ENCODE peak calls at places on chromosome 19, in seven cellular contexts. J is right lobe of liver, C is H54, W is testis, Z is NB4, G is heart left ventricle, E is HCT116. N is an unnamed sample.

GRCh38 chr19:48568345-48568886 is 16.4 kb downstream of the SULT2B1 start:
- DNase-seq in J (peak), C (peak), W (peak), Z (peak), G (peak), E (peak), N (no peak)

GRCh38 chr19:7743425-7743841 is 3.9 kb downstream of the CD209 start:
- DNase-seq in J (no peak), C (no peak), W (no peak), Z (no peak), G (no peak), E (no peak), N (no peak)

GRCh38 chr19:41930926-41931592 is 2.8 kb upstream of the ERFL start:
- DNase-seq in J (no peak), C (no peak), W (no peak), Z (peak), G (no peak), E (no peak), N (no peak)

GRCh38 chr19:50894478-50895356 is 16.5 kb downstream of the KLK4 start:
- DNase-seq in J (no peak), C (no peak), W (no peak), Z (no peak), G (no peak), E (no peak), N (no peak)

GRCh38 chr19:33290956-33291622 is 11.2 kb downstream of the CEBPA start:
- DNase-seq in J (peak), C (no peak), W (no peak), Z (no peak), G (no peak), E (no peak), N (no peak)

GRCh38 chr19:16594681-16595091 is 22.5 kb upstream of the SLC35E1 start:
- DNase-seq in J (no peak), C (no peak), W (no peak), Z (no peak), G (no peak), E (no peak), N (no peak)

GRCh38 chr19:48681127-48681470 is 8.3 kb upstream of the NTN5 start:
- DNase-seq in J (no peak), C (peak), W (peak), Z (peak), G (no peak), E (no peak), N (no peak)

GRCh38 chr19:53977991-53978731 is 13.3 kb upstream of the CACNG6 start:
- DNase-seq in J (peak), C (peak), W (peak), Z (no peak), G (peak), E (peak), N (no peak)

GRCh38 chr19:41324231-41324702 is 14.3 kb downstream of the CCDC97 start:
- DNase-seq in J (no peak), C (no peak), W (no peak), Z (peak), G (no peak), E (no peak), N (peak)

GRCh38 chr19:15498156-15498858 is 10.0 kb upstream of the CYP4F22 start:
- DNase-seq in J (no peak), C (no peak), W (no peak), Z (no peak), G (no peak), E (no peak), N (no peak)

GRCh38 chr19:18349524-18350128 is 9.2 kb downstream of the PGPEP1 start:
- DNase-seq in J (peak), C (peak), W (peak), Z (peak), G (peak), E (no peak), N (peak)

GRCh38 chr19:15161028-15161984 is 39.5 kb downstream of the NOTCH3 start:
- DNase-seq in J (no peak), C (peak), W (peak), Z (peak), G (no peak), E (peak), N (peak)

GRCh38 chr19:1851581-1852293 is 3.5 kb upstream of the REXO1 start:
- DNase-seq in J (peak), C (no peak), W (no peak), Z (no peak), G (no peak), E (no peak), N (peak)

GRCh38 chr19:29694166-29694565 is 20.9 kb downstream of the C19orf12 start:
- DNase-seq in J (no peak), C (no peak), W (no peak), Z (no peak), G (no peak), E (no peak), N (no peak)

GRCh38 chr19:17951151-17952040 is 15.5 kb upstream of the KCNN1 start:
- DNase-seq in J (no peak), C (peak), W (no peak), Z (peak), G (no peak), E (no peak), N (no peak)

GRCh38 chr19:2050349-2050990 is 574 bp downstream of the MKNK2 start:
- DNase-seq in J (peak), C (no peak), W (no peak), Z (no peak), G (no peak), E (no peak), N (peak)

GRCh38 chr19:7898967-7899366 is 4.7 kb upstream of the MAP2K7 start:
- DNase-seq in J (no peak), C (no peak), W (no peak), Z (no peak), G (no peak), E (no peak), N (no peak)

GRCh38 chr19:54420383-54421168 is 5.3 kb downstream of the TTYH1 start:
- DNase-seq in J (no peak), C (no peak), W (peak), Z (no peak), G (peak), E (no peak), N (no peak)

GRCh38 chr19:15498910-15499309 is 9.4 kb upstream of the CYP4F22 start:
- DNase-seq in J (peak), C (peak), W (no peak), Z (peak), G (no peak), E (peak), N (no peak)

GRCh38 chr19:50835785-50836542 is 2.6 kb upstream of the KLK15 start:
- DNase-seq in J (peak), C (peak), W (peak), Z (peak), G (peak), E (peak), N (peak)

GRCh38 chr19:33569822-33570221 is 48.2 kb upstream of the PEPD start:
- DNase-seq in J (no peak), C (no peak), W (no peak), Z (no peak), G (no peak), E (no peak), N (no peak)

GRCh38 chr19:10158071-10158470 is 36.7 kb downstream of the DNMT1 start:
- DNase-seq in J (no peak), C (no peak), W (no peak), Z (no peak), G (no peak), E (no peak), N (no peak)

GRCh38 chr19:22814124-22814523 is 18.0 kb upstream of the ZNF723 start:
- DNase-seq in J (no peak), C (no peak), W (no peak), Z (no peak), G (no peak), E (no peak), N (no peak)

GRCh38 chr19:19278315-19278714 is 5.2 kb upstream of the TM6SF2 start:
- DNase-seq in J (no peak), C (no peak), W (no peak), Z (no peak), G (no peak), E (no peak), N (no peak)

GRCh38 chr19:866769-867300 is 7.4 kb downstream of the CFD start:
- DNase-seq in J (peak), C (no peak), W (no peak), Z (no peak), G (no peak), E (no peak), N (no peak)

GRCh38 chr19:703651-704446 is 4.9 kb upstream of the PALM start:
- DNase-seq in J (peak), C (peak), W (peak), Z (peak), G (peak), E (peak), N (peak)

GRCh38 chr19:2011169-2011568 is 4.3 kb downstream of the BTBD2 start:
- DNase-seq in J (no peak), C (no peak), W (no peak), Z (no peak), G (no peak), E (no peak), N (no peak)

GRCh38 chr19:50175924-50176323 is 12.8 kb upstream of the IZUMO2 start:
- DNase-seq in J (no peak), C (no peak), W (no peak), Z (no peak), G (no peak), E (no peak), N (no peak)

GRCh38 chr19:18700501-18701249 is 17.2 kb downstream of the CRTC1 start:
- DNase-seq in J (peak), C (peak), W (peak), Z (no peak), G (peak), E (no peak), N (peak)

GRCh38 chr19:10074153-10074552 is 12.0 kb upstream of the SHFL start:
- DNase-seq in J (no peak), C (no peak), W (no peak), Z (peak), G (no peak), E (peak), N (peak)

GRCh38 chr19:47363758-47364529 is 14.8 kb downstream of the DHX34 start:
- DNase-seq in J (no peak), C (no peak), W (no peak), Z (peak), G (no peak), E (no peak), N (no peak)

GRCh38 chr19:53537523-53538377 is at the start of gene ZNF331:
- DNase-seq in J (peak), C (no peak), W (peak), Z (peak), G (peak), E (no peak), N (peak)

DNA sequence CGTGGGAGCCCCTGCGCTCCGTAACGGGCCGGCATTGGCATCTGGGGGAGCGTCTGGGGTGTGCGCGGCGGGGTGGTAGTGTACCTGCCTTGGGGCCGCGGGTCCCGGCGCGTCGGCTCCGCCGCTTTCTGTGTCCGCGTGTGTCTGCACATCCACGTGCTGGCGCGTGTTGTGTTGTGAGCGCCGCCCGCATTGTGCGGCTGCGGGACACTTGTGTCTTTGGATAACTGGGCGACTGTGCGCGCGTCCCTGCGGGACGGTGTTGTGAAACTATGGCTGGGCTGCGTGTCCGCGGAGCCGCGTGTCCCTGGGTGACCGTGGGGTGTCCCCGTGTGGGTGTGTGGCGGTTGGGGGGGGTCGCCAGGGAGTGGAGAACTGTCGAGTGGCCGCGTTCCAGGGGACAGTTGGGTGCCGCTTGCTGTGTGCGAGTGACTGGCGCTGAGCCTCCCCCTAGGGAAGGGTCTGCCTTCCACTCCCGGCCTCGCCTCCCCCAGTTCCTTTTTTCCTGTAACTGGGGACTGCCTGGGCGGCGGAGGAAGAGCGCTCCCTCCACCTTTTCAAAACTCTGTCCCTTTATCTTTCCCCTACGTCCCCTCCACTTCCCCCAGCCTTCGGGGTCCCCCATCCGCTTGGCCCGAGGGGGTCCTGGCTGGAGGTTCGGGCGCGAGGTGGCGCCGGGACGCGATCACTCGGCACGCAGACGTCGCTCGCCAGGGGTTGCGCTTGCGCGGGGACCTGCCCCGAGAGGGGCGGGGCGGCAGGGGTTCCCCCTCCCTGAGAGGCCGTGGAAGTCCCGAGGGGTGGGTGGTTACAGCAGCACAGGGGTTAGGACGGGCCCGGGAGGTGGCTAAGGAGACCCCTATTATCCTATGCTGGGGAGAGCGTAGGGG is 5.6 kb upstream of the NFIC start:
- DNase-seq in J (peak), C (no peak), W (peak), Z (peak), G (peak), E (no peak), N (peak)
- TF ChIP-seq POLR2A in J (peak), C (peak), W (no peak), Z (peak), G (peak), E (peak), N (no peak)

GRCh38 chr19:44164673-44165512 is at the start of gene ZNF226:
- DNase-seq in J (peak), C (peak), W (peak), Z (peak), G (peak), E (peak), N (peak)
- TF ChIP-seq POLR2A in J (peak), C (peak), W (no peak), Z (peak), G (peak), E (peak), N (peak)

GRCh38 chr19:3370728-3371591 is 4.6 kb downstream of the NFIC start:
- DNase-seq in J (no peak), C (no peak), W (no peak), Z (no peak), G (no peak), E (no peak), N (no peak)

GRCh38 chr19:3369337-3370213 is 3.2 kb downstream of the NFIC start:
- DNase-seq in J (peak), C (peak), W (peak), Z (no peak), G (peak), E (no peak), N (no peak)

GRCh38 chr19:3368848-3369336 is 2.5 kb downstream of the NFIC start:
- DNase-seq in J (no peak), C (no peak), W (no peak), Z (no peak), G (no peak), E (no peak), N (no peak)

GRCh38 chr19:3368441-3368795 is 2.0 kb downstream of the NFIC start:
- DNase-seq in J (no peak), C (no peak), W (no peak), Z (no peak), G (no peak), E (no peak), N (no peak)

GRCh38 chr19:3370214-3370720 is 3.9 kb downstream of the NFIC start:
- DNase-seq in J (no peak), C (no peak), W (no peak), Z (no peak), G (no peak), E (no peak), N (no peak)
- TF ChIP-seq POLR2A in J (no peak), C (no peak), W (no peak), Z (no peak), G (no peak), E (no peak), N (no peak)

GRCh38 chr19:5680437-5681368 is at the start of the genes HSD11B1L and MICOS13:
- DNase-seq in J (peak), C (peak), W (peak), Z (peak), G (peak), E (peak), N (peak)
- TF ChIP-seq POLR2A in J (no peak), C (peak), W (no peak), Z (peak), G (peak), E (peak), N (peak)